ENCODE peak calls at places on chromosomes 13 and 19, in ten cellular contexts. N is NCI-H2029; X is SIG-M5; L is tibial artery; V is stimulated activated CD4-positive, alpha-beta T cell treated with anti-CD3 and anti-CD28 coated beads, Interleukin-12 subunit alpha, Interleukin-12 subunit beta, amount 100 ng/mL, for 4 hours; Y is stimulated activated CD8-positive, alpha-beta memory T cell treated with anti-CD3 and anti-CD28 coated beads, Interleukin-4, amount 100 ng/mL, for 48 hours; D is NCI-H1436 treated with DMSO at 0.1 percent for 48 hours; E is aorta; O is memory B cell; B is HL-60. I is an unnamed sample.

GRCh38 chr19:10766049-10766623 is 48.3 kb downstream of the DNM2 start:
- DNase-seq in N (no peak), V (no peak), X (no peak), L (no peak), O (no peak), B (no peak), Y (no peak), D (no peak), E (no peak), I (no peak)

GRCh38 chr13:27341616-27342015 is 71.0 kb downstream of the RASL11A start:
- DNase-seq in O (no peak), X (no peak), N (no peak), Y (no peak), D (no peak), L (no peak), V (no peak), B (no peak), E (no peak), I (no peak)

GRCh38 chr19:14107581-14108461 is 9.7 kb downstream of the PRKACA start:
- DNase-seq in E (peak), Y (no peak), D (no peak), L (no peak), B (no peak), O (no peak), N (no peak), V (no peak), X (no peak), I (no peak)

GRCh38 chr19:18098891-18099622 is 1.5 kb downstream of the MAST3 start:
- DNase-seq in E (no peak), D (no peak), N (no peak), Y (peak), B (no peak), O (peak), L (no peak), V (peak), X (no peak), I (no peak)

GRCh38 chr13:51311957-51312520 is 27.5 kb upstream of the SERPINE3 start:
- DNase-seq in L (no peak), Y (no peak), D (no peak), V (no peak), E (no peak), O (no peak), X (no peak), N (no peak), B (no peak), I (no peak)

GRCh38 chr19:13172335-13173128 is 22.3 kb downstream of the IER2 start:
- DNase-seq in X (no peak), V (peak), O (no peak), E (peak), B (no peak), D (no peak), Y (peak), L (peak), N (peak), I (no peak)

GRCh38 chr13:94550030-94550738 is 45.8 kb downstream of the TGDS start:
- DNase-seq in D (no peak), Y (no peak), N (no peak), E (no peak), B (peak), X (no peak), L (no peak), O (no peak), V (no peak), I (no peak)

GRCh38 chr19:48751835-48752510 is 468 bp downstream of the FUT1 start:
- DNase-seq in O (no peak), N (no peak), E (no peak), L (no peak), D (no peak), Y (no peak), X (no peak), V (no peak), B (no peak), I (no peak)

GRCh38 chr19:18605546-18606280 is 886 bp downstream of the CRLF1 start:
- DNase-seq in E (no peak), X (no peak), B (no peak), O (no peak), Y (no peak), L (no peak), D (no peak), N (no peak), V (no peak), I (no peak)

GRCh38 chr19:4501005-4501591 is 17.2 kb downstream of the PLIN4 start:
- DNase-seq in L (no peak), B (no peak), O (no peak), D (no peak), Y (no peak), V (no peak), E (no peak), N (no peak), X (no peak), I (no peak)

I was measured in NCI-H146.